ENCODE peak calls at places on chromosomes 12 and 14, in eight cellular contexts. I is GM18507; U is stimulated activated CD4-positive, alpha-beta T cell treated with anti-CD3 and anti-CD28 coated beads, TNF-alpha, amount 100 ng/mL, for 1 hour; Q is NCI-H345; D is NCI-H1105 treated with DMSO at 0.1 percent for 48 hours; Z is occipital lobe; W is GDM1; O is stimulated activated effector memory CD8-positive, alpha-beta T cell treated with anti-CD3 and anti-CD28 coated beads, Interleukin-12 subunit alpha, Interleukin-12 subunit beta, amount 100 ng/mL, for 72 hours. N is an unnamed sample.
A peak's percentile ranks its signal among the peaks of the same experiment; 100 is the strongest.

GRCh38 chr12:53777936-53778644 is 26.3 kb upstream of the CISTR start:
- DNase-seq in U (no peak), I (no peak), O (no peak), W (no peak), Q (no peak), D (no peak), Z (no peak), N (no peak)

GRCh38 chr12:666766-667308 is 3.6 kb upstream of the NINJ2 start:
- DNase-seq in W (no peak), I (no peak), Z (no peak), U (no peak), D (no peak), Q (no peak), O (peak; percentile 77), N (no peak)

GRCh38 chr14:78697341-78697740 is 527.2 kb downstream of the NRXN3 start:
- DNase-seq in D (peak; percentile 65), Z (no peak), W (no peak), U (no peak), Q (peak; percentile 29), O (no peak), I (no peak), N (no peak)

GRCh38 chr12:112848972-112849371 is 57.4 kb downstream of the RPH3A start:
- DNase-seq in Z (no peak), I (no peak), U (no peak), W (no peak), D (no peak), O (no peak), Q (no peak), N (no peak)

GRCh38 chr14:64823305-64823985 is 56.3 kb downstream of the SPTB start:
- DNase-seq in W (peak; percentile 8), Q (peak; percentile 85), U (peak; percentile 7), Z (peak; percentile 64), D (peak; percentile 64), I (peak; percentile 73), O (peak; percentile 72), N (peak; percentile 33)

GRCh38 chr12:58873496-58873895 is 46.8 kb downstream of the LRIG3 start:
- DNase-seq in U (no peak), Q (no peak), I (no peak), D (no peak), O (no peak), Z (no peak), W (no peak), N (no peak)

GRCh38 chr14:104868060-104868740 is 3.1 kb downstream of the CEP170B start:
- DNase-seq in W (no peak), U (no peak), Q (no peak), I (no peak), Z (no peak), D (no peak), O (no peak), N (no peak)

GRCh38 chr14:64363265-64363840 is 24.8 kb upstream of the MTHFD1 start:
- DNase-seq in I (no peak), O (no peak), U (no peak), Q (no peak), D (no peak), W (no peak), Z (no peak), N (no peak)

GRCh38 chr12:96235497-96235826 is 41.3 kb downstream of the ELK3 start:
- DNase-seq in I (no peak), W (no peak), D (no peak), Q (no peak), U (no peak), Z (no peak), O (no peak), N (no peak)

GRCh38 chr12:75641031-75641780 is 129.8 kb upstream of the KRR1 start:
- DNase-seq in U (no peak), Q (no peak), Z (no peak), O (peak; percentile 78), W (peak; percentile 50), I (peak; percentile 32), D (no peak), N (no peak)

GRCh38 chr12:98416845-98417244 is 98.5 kb upstream of the TMPO start:
- DNase-seq in U (no peak), D (peak; percentile 19), I (no peak), Q (no peak), Z (no peak), W (no peak), O (no peak), N (no peak)

GRCh38 chr12:56941299-56942017 is 7.2 kb upstream of the SDR9C7 start:
- DNase-seq in Z (peak; percentile 32), Q (no peak), I (no peak), D (no peak), U (no peak), W (peak; percentile 69), O (no peak), N (no peak)

GRCh38 chr14:59768855-59769254 is 101.7 kb downstream of the RTN1 start:
- DNase-seq in I (no peak), U (no peak), W (no peak), Q (no peak), Z (no peak), O (no peak), D (no peak), N (no peak)

GRCh38 chr12:81863406-81863805 is 104.3 kb upstream of the PPFIA2 start:
- DNase-seq in Q (no peak), U (no peak), I (no peak), Z (no peak), D (no peak), O (no peak), W (no peak), N (no peak)

GRCh38 chr12:120007272-120007671 is 18.2 kb downstream of the BICDL1 start:
- DNase-seq in O (peak; percentile 62), Q (no peak), I (no peak), Z (no peak), D (no peak), W (peak; percentile 7), U (no peak), N (no peak)

GRCh38 chr12:85829391-85829790 is 6.8 kb downstream of the RASSF9 start:
- DNase-seq in U (no peak), I (no peak), D (no peak), Q (no peak), O (no peak), W (no peak), Z (no peak), N (no peak)

GRCh38 chr12:67415473-67415872 is 146.3 kb downstream of the CAND1 start:
- DNase-seq in W (no peak), O (no peak), Q (peak; percentile 34), D (peak; percentile 34), Z (no peak), I (no peak), U (no peak), N (peak; percentile 15)

GRCh38 chr14:55671641-55672040 is 91.6 kb downstream of the KTN1 start:
- DNase-seq in U (no peak), O (no peak), Z (no peak), D (no peak), W (no peak), I (no peak), Q (no peak), N (no peak)

GRCh38 chr14:65359503-65359902 is 53.0 kb upstream of the FUT8 start:
- DNase-seq in O (no peak), Q (no peak), Z (no peak), U (no peak), I (no peak), D (no peak), W (no peak), N (no peak)

GRCh38 chr12:27291862-27292261 is 40.8 kb upstream of the BMAL2 start:
- DNase-seq in O (no peak), Q (no peak), D (no peak), I (no peak), W (no peak), Z (no peak), U (no peak), N (no peak)

GRCh38 chr12:74293689-74294131 is 243.9 kb upstream of the ATXN7L3B start:
- DNase-seq in W (no peak), I (no peak), Z (no peak), U (no peak), Q (no peak), D (no peak), O (no peak), N (no peak)

GRCh38 chr14:36805116-36805515 is 143.5 kb downstream of the PAX9 start:
- DNase-seq in D (no peak), I (no peak), W (no peak), Z (no peak), O (no peak), Q (no peak), U (no peak), N (no peak)

GRCh38 chr14:98965061-98965460 is 306.9 kb downstream of the BCL11B start:
- DNase-seq in D (no peak), Z (no peak), O (no peak), I (no peak), U (no peak), Q (no peak), W (no peak), N (no peak)

GRCh38 chr14:103391048-103391447 is 5.8 kb downstream of the MARK3 start:
- DNase-seq in D (peak; percentile 18), W (no peak), U (no peak), I (no peak), Z (no peak), Q (peak; percentile 4), O (no peak), N (no peak)

GRCh38 chr12:66829660-66830325 is 150.9 kb upstream of the GRIP1 start:
- DNase-seq in W (no peak), Z (no peak), D (no peak), Q (no peak), U (no peak), O (no peak), I (no peak), N (no peak)